ENCODE peak calls at places on chromosomes 16 and 17, in four cellular contexts. One of them, this sample, is unnamed.

GRCh38 chr17:65463242-65463641 is 98.2 kb downstream of the AXIN2 start:
- DNase-seq in DND-41: no peak
- DNase-seq in Peyer's patch: no peak
- DNase-seq in CD4-positive, alpha-beta T cell: no peak
- DNase-seq in this sample: no peak

GRCh38 chr17:77332981-77333685 is 192.4 kb downstream of the SEC14L1 start:
- DNase-seq in DND-41: no peak
- DNase-seq in Peyer's patch: peak; percentile 53
- DNase-seq in CD4-positive, alpha-beta T cell: no peak
- DNase-seq in this sample: peak; percentile 13

GRCh38 chr16:70675851-70676513 is 9.9 kb downstream of the MTSS2 start:
- DNase-seq in DND-41: no peak
- DNase-seq in Peyer's patch: no peak
- DNase-seq in CD4-positive, alpha-beta T cell: no peak
- DNase-seq in this sample: no peak

GRCh38 chr16:85982563-85982939 is 83.6 kb downstream of the IRF8 start:
- DNase-seq in DND-41: no peak
- DNase-seq in Peyer's patch: peak; percentile 63
- DNase-seq in CD4-positive, alpha-beta T cell: no peak
- DNase-seq in this sample: no peak

GRCh38 chr17:38606646-38607611 is 1.2 kb upstream of the SRCIN1 start:
- DNase-seq in DND-41: no peak
- DNase-seq in Peyer's patch: no peak
- DNase-seq in CD4-positive, alpha-beta T cell: no peak
- DNase-seq in this sample: no peak

GRCh38 chr16:87963400-87963799 is 12.2 kb downstream of the BANP start:
- DNase-seq in DND-41: no peak
- DNase-seq in Peyer's patch: no peak
- DNase-seq in CD4-positive, alpha-beta T cell: peak; percentile 43
- DNase-seq in this sample: peak; percentile 65

GRCh38 chr17:39573447-39574298 is 34.0 kb downstream of the NEUROD2 start:
- DNase-seq in DND-41: peak; percentile 57
- DNase-seq in Peyer's patch: peak; percentile 74
- DNase-seq in CD4-positive, alpha-beta T cell: peak; percentile 13
- DNase-seq in this sample: no peak

GRCh38 chr16:57544129-57544653 is 1.7 kb downstream of the ADGRG5 start:
- DNase-seq in DND-41: peak; percentile 53
- DNase-seq in Peyer's patch: peak; percentile 80
- DNase-seq in CD4-positive, alpha-beta T cell: no peak
- DNase-seq in this sample: no peak

GRCh38 chr17:63545302-63545928 is 4.9 kb upstream of the DCAF7 start:
- DNase-seq in DND-41: no peak
- DNase-seq in Peyer's patch: no peak
- DNase-seq in CD4-positive, alpha-beta T cell: no peak
- DNase-seq in this sample: no peak

GRCh38 chr17:28728364-28729200 is at the start of gene NEK8:
- DNase-seq in DND-41: peak; percentile 96
- DNase-seq in Peyer's patch: peak; percentile 99
- DNase-seq in CD4-positive, alpha-beta T cell: peak; percentile 98
- DNase-seq in this sample: peak; percentile 98

GRCh38 chr17:74454197-74455024 is 12.0 kb upstream of the CD300A start:
- DNase-seq in DND-41: no peak
- DNase-seq in Peyer's patch: no peak
- DNase-seq in CD4-positive, alpha-beta T cell: no peak
- DNase-seq in this sample: peak; percentile 60

GRCh38 chr16:53945996-53946395 is 242.0 kb downstream of the FTO start:
- DNase-seq in DND-41: peak; percentile 58
- DNase-seq in Peyer's patch: no peak
- DNase-seq in CD4-positive, alpha-beta T cell: no peak
- DNase-seq in this sample: no peak

GRCh38 chr17:2959371-2960130 is 103.9 kb downstream of the OR1D5 start:
- DNase-seq in DND-41: no peak
- DNase-seq in Peyer's patch: no peak
- DNase-seq in CD4-positive, alpha-beta T cell: no peak
- DNase-seq in this sample: peak; percentile 11

GRCh38 chr17:37050905-37051304 is 102.2 kb downstream of the AATF start:
- DNase-seq in DND-41: no peak
- DNase-seq in Peyer's patch: no peak
- DNase-seq in CD4-positive, alpha-beta T cell: no peak
- DNase-seq in this sample: no peak

GRCh38 chr16:77584205-77584859 is 138.0 kb upstream of the NUDT7 start:
- DNase-seq in DND-41: peak; percentile 47
- DNase-seq in Peyer's patch: peak; percentile 61
- DNase-seq in CD4-positive, alpha-beta T cell: peak; percentile 19
- DNase-seq in this sample: no peak

GRCh38 chr17:9821921-9822320 is at the start of gene GSG1L2:
- DNase-seq in DND-41: no peak
- DNase-seq in Peyer's patch: no peak
- DNase-seq in CD4-positive, alpha-beta T cell: no peak
- DNase-seq in this sample: no peak

GRCh38 chr17:9828296-9829059 is 2.8 kb downstream of the GLP2R start:
- DNase-seq in DND-41: no peak
- DNase-seq in Peyer's patch: no peak
- DNase-seq in CD4-positive, alpha-beta T cell: no peak
- DNase-seq in this sample: no peak

GRCh38 chr17:9824797-9825338 is 856 bp upstream of the GLP2R start:
- DNase-seq in DND-41: no peak
- DNase-seq in Peyer's patch: no peak
- DNase-seq in CD4-positive, alpha-beta T cell: no peak
- DNase-seq in this sample: no peak

GRCh38 chr17:9825751-9826150 is at the start of gene GLP2R:
- DNase-seq in DND-41: no peak
- DNase-seq in Peyer's patch: no peak
- DNase-seq in CD4-positive, alpha-beta T cell: no peak
- DNase-seq in this sample: no peak

GRCh38 chr17:9824094-9824493 is 1.6 kb upstream of the GLP2R start:
- DNase-seq in DND-41: no peak
- DNase-seq in Peyer's patch: no peak
- DNase-seq in CD4-positive, alpha-beta T cell: no peak
- DNase-seq in this sample: no peak
- TF ChIP-seq CTCF in DND-41: peak; percentile 10
- TF ChIP-seq CTCF in Peyer's patch: no peak
- TF ChIP-seq CTCF in CD4-positive, alpha-beta T cell: no peak
- TF ChIP-seq CTCF in this sample: no peak

DNA sequence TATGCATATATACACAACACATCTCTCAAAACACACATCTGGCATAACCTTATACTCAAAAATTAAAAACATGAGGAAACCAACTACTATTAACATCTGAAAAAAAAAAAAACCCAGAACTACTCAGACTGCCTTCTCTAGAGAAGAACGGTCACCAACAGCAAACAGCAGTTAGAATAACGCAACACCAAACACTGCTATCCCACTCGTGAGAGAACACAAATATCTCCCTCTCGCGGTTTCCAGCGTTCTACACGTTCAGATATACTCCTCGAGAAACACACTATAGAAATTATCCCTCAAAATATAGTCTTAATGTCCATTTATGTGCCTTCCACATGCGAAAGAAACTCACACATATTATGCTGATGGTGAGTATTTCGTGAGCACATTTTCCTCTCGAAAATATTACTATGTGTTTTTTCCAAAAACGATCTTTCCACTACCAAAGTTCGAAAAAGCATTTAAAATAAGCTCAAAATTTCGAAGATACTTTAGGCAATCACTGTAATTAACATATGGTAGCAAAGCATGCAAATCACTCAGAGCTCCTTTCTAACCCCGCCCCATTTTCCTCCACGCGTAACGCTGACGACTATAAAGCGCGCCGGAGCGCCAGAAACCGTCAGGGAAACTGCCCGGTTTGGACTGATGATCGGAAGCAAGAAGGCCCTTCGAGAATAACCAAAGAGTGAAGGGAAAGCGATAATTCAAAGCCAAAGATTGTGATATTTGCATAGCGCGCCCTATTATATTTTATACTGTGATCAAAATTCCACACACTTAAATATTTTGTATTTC is 60.1 kb downstream of the TEX14 start:
- DNase-seq in DND-41: no peak
- DNase-seq in Peyer's patch: peak; percentile 98
- DNase-seq in CD4-positive, alpha-beta T cell: peak; percentile 87
- DNase-seq in this sample: peak; percentile 96
- TF ChIP-seq CTCF in DND-41: no peak
- TF ChIP-seq CTCF in Peyer's patch: no peak
- TF ChIP-seq CTCF in CD4-positive, alpha-beta T cell: no peak
- TF ChIP-seq CTCF in this sample: no peak

DNA sequence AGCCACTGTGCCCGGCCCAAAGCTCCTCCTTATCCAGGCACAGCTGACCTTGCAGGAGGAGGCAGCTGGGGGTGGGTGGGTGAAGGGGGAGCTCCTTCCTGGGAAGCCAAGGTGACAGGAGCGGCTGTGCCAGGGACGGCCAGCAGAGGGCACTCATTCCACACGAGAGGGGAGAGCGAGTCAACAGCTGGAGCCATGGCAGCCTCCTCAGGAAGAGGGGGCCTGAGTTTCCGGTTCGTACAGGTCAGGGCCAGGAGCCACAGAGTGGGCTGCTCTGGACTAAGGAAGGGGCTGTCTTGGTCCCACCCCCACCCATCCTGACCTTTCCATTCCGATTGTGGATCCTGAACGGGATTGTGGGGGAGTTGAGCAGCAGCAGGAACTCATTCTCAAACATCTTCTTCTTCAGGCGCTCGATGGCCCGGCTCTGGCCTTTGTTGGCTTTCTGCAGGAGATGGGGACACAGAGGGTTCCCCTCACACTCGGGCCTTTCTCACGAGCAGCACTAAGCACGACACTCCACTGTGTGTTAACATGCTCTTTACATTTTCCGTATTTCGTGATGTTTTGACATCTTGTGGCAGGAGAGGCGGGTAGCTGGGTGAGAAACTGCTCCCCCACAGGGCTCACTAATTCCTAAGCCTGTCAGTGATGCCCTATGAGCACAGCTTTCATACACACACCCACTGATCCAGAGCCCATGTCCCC is 61.6 kb downstream of the TIMM22 start:
- DNase-seq in DND-41: peak; percentile 62
- DNase-seq in Peyer's patch: peak; percentile 79
- DNase-seq in CD4-positive, alpha-beta T cell: peak; percentile 34
- DNase-seq in this sample: no peak
- TF ChIP-seq CTCF in DND-41: peak; percentile 63
- TF ChIP-seq CTCF in Peyer's patch: peak; percentile 50
- TF ChIP-seq CTCF in CD4-positive, alpha-beta T cell: peak; percentile 35
- TF ChIP-seq CTCF in this sample: no peak

GRCh38 chr17:8162997-8163977 is 539 bp upstream of the VAMP2 start:
- DNase-seq in DND-41: peak; percentile 57
- DNase-seq in Peyer's patch: no peak
- DNase-seq in CD4-positive, alpha-beta T cell: no peak
- DNase-seq in this sample: no peak

GRCh38 chr17:8161289-8162231 is 1.2 kb downstream of the VAMP2 start:
- DNase-seq in DND-41: no peak
- DNase-seq in Peyer's patch: no peak
- DNase-seq in CD4-positive, alpha-beta T cell: no peak
- DNase-seq in this sample: no peak

GRCh38 chr17:8163978-8164814 is 1.4 kb upstream of the VAMP2 start:
- DNase-seq in DND-41: peak; percentile 82
- DNase-seq in Peyer's patch: peak; percentile 93
- DNase-seq in CD4-positive, alpha-beta T cell: peak; percentile 67
- DNase-seq in this sample: peak; percentile 71

GRCh38 chr17:8160741-8161221 is 2.0 kb downstream of the VAMP2 start:
- DNase-seq in DND-41: no peak
- DNase-seq in Peyer's patch: no peak
- DNase-seq in CD4-positive, alpha-beta T cell: no peak
- DNase-seq in this sample: no peak

GRCh38 chr17:8162232-8162996 is at the start of gene VAMP2:
- DNase-seq in DND-41: peak; percentile 79
- DNase-seq in Peyer's patch: peak; percentile 90
- DNase-seq in CD4-positive, alpha-beta T cell: peak; percentile 81
- DNase-seq in this sample: peak; percentile 92
- TF ChIP-seq CTCF in DND-41: no peak
- TF ChIP-seq CTCF in Peyer's patch: no peak
- TF ChIP-seq CTCF in CD4-positive, alpha-beta T cell: no peak
- TF ChIP-seq CTCF in this sample: no peak

GRCh38 chr17:50184057-50184456 is 17.4 kb downstream of the COL1A1 start:
- DNase-seq in DND-41: no peak
- DNase-seq in Peyer's patch: no peak
- DNase-seq in CD4-positive, alpha-beta T cell: no peak
- DNase-seq in this sample: no peak
- TF ChIP-seq CTCF in DND-41: no peak
- TF ChIP-seq CTCF in Peyer's patch: no peak
- TF ChIP-seq CTCF in CD4-positive, alpha-beta T cell: peak; percentile 11
- TF ChIP-seq CTCF in this sample: no peak